ENCODE peak calls at places on chromosomes 3 and 15, in ten cellular contexts. U, R, B, T, D, S, F, W, V and O are unnamed samples.

GRCh38 chr15:100030586-100031249 is 297.5 kb upstream of the LYSMD4 start:
- DNase-seq in U (peak), R (no peak), B (peak), T (no peak), D (no peak), S (no peak), F (peak), W (no peak), V (no peak), O (peak)

GRCh38 chr15:45747426-45747825 is 112.6 kb downstream of the SQOR start:
- DNase-seq in U (no peak), R (no peak), B (no peak), T (no peak), D (no peak), S (no peak), F (no peak), W (no peak), V (no peak), O (no peak)

GRCh38 chr3:133591271-133591742 is 17.8 kb downstream of the CDV3 start:
- DNase-seq in U (no peak), R (no peak), B (peak), T (no peak), D (no peak), S (no peak), F (peak), W (peak), V (no peak), O (no peak)

GRCh38 chr3:183917776-183918175 is 33.1 kb upstream of the PARL start:
- DNase-seq in U (no peak), R (no peak), B (no peak), T (no peak), D (no peak), S (no peak), F (no peak), W (no peak), V (no peak), O (no peak)

GRCh38 chr3:51637144-51637940 is 33.7 kb upstream of the TEX264 start:
- DNase-seq in U (no peak), R (no peak), B (no peak), T (peak), D (no peak), S (no peak), F (no peak), W (peak), V (no peak), O (no peak)

GRCh38 chr15:90991587-90992285 is 2.6 kb downstream of the PRC1 start:
- DNase-seq in U (peak), R (no peak), B (no peak), T (no peak), D (no peak), S (no peak), F (no peak), W (no peak), V (no peak), O (no peak)

GRCh38 chr3:22594990-22595389 is 608.1 kb upstream of the UBE2E2 start:
- DNase-seq in U (no peak), R (no peak), B (no peak), T (no peak), D (no peak), S (no peak), F (no peak), W (no peak), V (no peak), O (no peak)

GRCh38 chr3:45878124-45878523 is 8.2 kb upstream of the CCR9 start:
- DNase-seq in U (no peak), R (no peak), B (no peak), T (no peak), D (no peak), S (no peak), F (no peak), W (no peak), V (no peak), O (no peak)

GRCh38 chr15:93459396-93459795 is 370.4 kb upstream of the RGMA start:
- DNase-seq in U (no peak), R (no peak), B (no peak), T (no peak), D (no peak), S (no peak), F (no peak), W (no peak), V (no peak), O (no peak)

GRCh38 chr3:184339016-184339415 is 1.6 kb downstream of the FAM131A start:
- DNase-seq in U (no peak), R (no peak), B (no peak), T (no peak), D (no peak), S (no peak), F (no peak), W (no peak), V (no peak), O (no peak)

GRCh38 chr15:59335197-59335786 is 37.4 kb downstream of the MYO1E start:
- DNase-seq in U (peak), R (no peak), B (no peak), T (no peak), D (no peak), S (no peak), F (peak), W (no peak), V (no peak), O (no peak)

GRCh38 chr15:29435811-29436210 is 166.2 kb upstream of the NSMCE3 start:
- DNase-seq in U (no peak), R (no peak), B (no peak), T (no peak), D (no peak), S (no peak), F (no peak), W (no peak), V (no peak), O (no peak)

GRCh38 chr3:196169836-196170240 is 41.4 kb downstream of the ZDHHC19 start:
- DNase-seq in U (no peak), R (no peak), B (no peak), T (no peak), D (no peak), S (no peak), F (no peak), W (no peak), V (no peak), O (no peak)

GRCh38 chr3:152769523-152769922 is 65.4 kb upstream of the P2RY1 start:
- DNase-seq in U (no peak), R (no peak), B (peak), T (no peak), D (no peak), S (no peak), F (no peak), W (no peak), V (no peak), O (no peak)

GRCh38 chr3:88141458-88142083 is 8.2 kb upstream of the C3orf38 start:
- DNase-seq in U (no peak), R (no peak), B (peak), T (no peak), D (no peak), S (no peak), F (peak), W (no peak), V (no peak), O (no peak)

GRCh38 chr15:45136378-45136764 is 6.6 kb downstream of the DUOX1 start:
- DNase-seq in U (peak), R (no peak), B (no peak), T (no peak), D (no peak), S (no peak), F (no peak), W (no peak), V (no peak), O (no peak)

GRCh38 chr15:48858401-48858800 is 19.5 kb upstream of the EID1 start:
- DNase-seq in U (no peak), R (no peak), B (peak), T (no peak), D (no peak), S (no peak), F (peak), W (peak), V (no peak), O (peak)

GRCh38 chr15:48963524-48964113 is at the start of gene SHC4:
- DNase-seq in U (peak), R (peak), B (peak), T (peak), D (no peak), S (peak), F (peak), W (peak), V (no peak), O (peak)

GRCh38 chr15:54082836-54083492 is 104.7 kb downstream of the UNC13C start:
- DNase-seq in U (peak), R (no peak), B (peak), T (no peak), D (no peak), S (no peak), F (no peak), W (no peak), V (no peak), O (peak)

GRCh38 chr15:32029862-32030781 is at the start of gene CHRNA7:
- DNase-seq in U (peak), R (peak), B (peak), T (peak), D (no peak), S (peak), F (peak), W (no peak), V (no peak), O (peak)

GRCh38 chr3:134363381-134363755 is 10.9 kb downstream of the AMOTL2 start:
- DNase-seq in U (no peak), R (no peak), B (no peak), T (peak), D (no peak), S (peak), F (no peak), W (no peak), V (no peak), O (no peak)

GRCh38 chr15:67715166-67715565 is 110.1 kb upstream of the SKOR1 start:
- DNase-seq in U (no peak), R (no peak), B (no peak), T (no peak), D (no peak), S (no peak), F (no peak), W (no peak), V (no peak), O (no peak)

GRCh38 chr3:173986861-173987410 is 589.4 kb downstream of the NLGN1 start:
- DNase-seq in U (no peak), R (no peak), B (no peak), T (no peak), D (no peak), S (no peak), F (no peak), W (no peak), V (no peak), O (no peak)

GRCh38 chr15:50774450-50774849 is 8.9 kb upstream of the SPPL2A start:
- DNase-seq in U (no peak), R (no peak), B (no peak), T (no peak), D (no peak), S (no peak), F (no peak), W (peak), V (no peak), O (no peak)

GRCh38 chr3:50620420-50620819 is 3.5 kb downstream of the MAPKAPK3 start:
- DNase-seq in U (no peak), R (no peak), B (no peak), T (no peak), D (no peak), S (no peak), F (no peak), W (no peak), V (no peak), O (no peak)

GRCh38 chr15:72231847-72232461 is 964 bp upstream of the PKM start:
- DNase-seq in U (peak), R (peak), B (peak), T (no peak), D (peak), S (no peak), F (peak), W (peak), V (no peak), O (peak)

GRCh38 chr3:126124148-126124868 is 40.4 kb upstream of the SLC41A3 start:
- DNase-seq in U (peak), R (peak), B (no peak), T (peak), D (peak), S (peak), F (no peak), W (no peak), V (no peak), O (no peak)

GRCh38 chr3:165549665-165550064 is 287.6 kb downstream of the BCHE start:
- DNase-seq in U (no peak), R (no peak), B (no peak), T (no peak), D (no peak), S (peak), F (no peak), W (no peak), V (no peak), O (no peak)

GRCh38 chr3:190001426-190001825 is 119.3 kb downstream of the P3H2 start:
- DNase-seq in U (no peak), R (no peak), B (no peak), T (no peak), D (no peak), S (no peak), F (peak), W (no peak), V (no peak), O (peak)

GRCh38 chr3:140343211-140343610 is 334.7 kb upstream of the TRIM42 start:
- DNase-seq in U (no peak), R (no peak), B (no peak), T (no peak), D (no peak), S (no peak), F (peak), W (no peak), V (no peak), O (no peak)

DNA sequence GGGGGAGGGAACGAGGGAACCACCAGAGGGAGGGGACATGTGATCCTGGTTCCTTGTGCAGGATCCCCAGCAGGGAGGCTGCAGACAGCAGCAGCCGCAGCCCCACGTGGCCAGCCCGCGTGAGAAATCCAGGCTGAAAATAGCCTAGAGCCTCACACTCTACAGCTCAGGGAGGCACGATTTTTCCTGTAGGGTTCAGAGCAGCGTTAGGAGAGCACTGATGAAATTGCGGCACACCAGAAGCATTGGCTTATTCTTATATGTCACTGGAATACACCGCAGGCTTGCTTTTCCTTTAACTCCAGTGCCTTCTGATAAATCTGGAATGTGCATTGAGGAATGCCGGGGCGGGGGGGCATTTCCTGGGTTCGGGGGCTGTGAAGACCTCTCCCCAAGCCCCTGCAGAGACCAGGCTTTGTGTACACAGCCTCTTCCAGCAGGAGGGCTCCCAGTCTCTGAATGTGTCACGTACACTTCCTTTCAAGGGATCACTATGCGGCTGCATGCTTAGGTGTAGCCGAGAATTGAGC is 193.0 kb downstream of the ATP10A start:
- DNase-seq in U (peak), R (no peak), B (peak), T (no peak), D (no peak), S (peak), F (peak), W (no peak), V (no peak), O (peak)
- H3K4me3 ChIP-seq in U (peak), R (no peak), B (no peak), T (no peak), D (no peak), S (peak), F (no peak), W (no peak), V (peak), O (peak)

DNA sequence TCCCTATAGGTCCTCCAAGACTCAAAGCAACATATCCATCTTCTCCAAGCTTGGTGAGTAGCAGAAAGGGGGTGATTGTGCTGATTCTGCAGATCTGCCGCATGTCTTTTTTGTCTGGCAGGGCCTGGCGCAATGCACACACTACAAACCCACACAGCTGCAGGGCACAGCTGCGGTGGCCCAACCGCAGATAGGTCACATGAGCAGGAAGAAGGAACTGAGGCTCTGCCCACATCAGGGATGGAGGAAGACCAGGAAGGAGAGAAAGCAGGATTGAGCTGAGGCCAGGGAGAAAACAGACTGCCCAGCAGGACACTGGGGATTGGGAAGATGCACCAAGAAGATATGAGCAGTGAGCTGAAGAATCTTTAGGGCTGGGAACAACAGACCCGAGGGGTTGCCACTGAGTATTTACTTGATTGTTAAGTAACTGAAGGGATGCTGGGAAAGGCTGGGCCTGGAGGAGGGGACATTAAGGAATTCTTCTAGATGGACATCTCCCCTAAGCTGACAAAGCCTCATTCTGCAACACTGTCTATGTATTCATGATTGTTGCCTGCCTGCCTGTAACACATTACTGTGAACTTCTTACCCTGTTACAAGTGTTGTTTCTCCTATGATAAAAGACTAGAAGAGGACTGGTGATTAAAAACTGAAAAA is 126.7 kb downstream of the MYLK start:
- DNase-seq in U (no peak), R (no peak), B (no peak), T (no peak), D (no peak), S (peak), F (no peak), W (peak), V (no peak), O (no peak)
- H3K4me3 ChIP-seq in U (no peak), R (no peak), B (no peak), T (no peak), D (no peak), S (no peak), F (no peak), W (no peak), V (no peak), O (no peak)

GRCh38 chr3:6861989-6862879 is 1.3 kb downstream of the GRM7 start:
- DNase-seq in U (peak), R (no peak), B (no peak), T (no peak), D (no peak), S (no peak), F (no peak), W (no peak), V (no peak), O (no peak)

GRCh38 chr3:6861331-6861988 is 545 bp downstream of the GRM7 start:
- DNase-seq in U (peak), R (no peak), B (no peak), T (no peak), D (no peak), S (no peak), F (peak), W (no peak), V (no peak), O (no peak)

GRCh38 chr3:6860149-6860548 is 766 bp upstream of the GRM7 start:
- DNase-seq in U (peak), R (no peak), B (no peak), T (no peak), D (no peak), S (no peak), F (peak), W (no peak), V (no peak), O (no peak)

GRCh38 chr3:6860911-6861330 is at the start of gene GRM7:
- DNase-seq in U (peak), R (no peak), B (no peak), T (no peak), D (no peak), S (no peak), F (peak), W (no peak), V (no peak), O (no peak)

DNA sequence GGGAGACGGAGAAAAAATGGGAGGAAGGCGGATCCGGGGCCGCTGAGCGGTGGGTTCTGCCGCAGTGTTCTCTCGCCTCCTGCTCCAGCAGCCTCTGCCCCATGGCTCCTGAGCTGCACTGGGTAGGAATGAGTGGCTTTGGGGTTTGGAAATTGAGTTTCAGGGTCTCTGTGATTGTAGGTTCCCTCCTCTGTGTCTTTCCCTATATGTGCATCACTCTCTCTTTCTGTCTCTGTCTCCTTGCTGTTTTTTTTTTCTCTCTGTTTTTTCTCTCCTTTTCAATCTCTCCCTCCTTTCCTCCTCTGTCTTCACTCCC is 1.9 kb downstream of the GRM7 start:
- DNase-seq in U (no peak), R (no peak), B (no peak), T (no peak), D (no peak), S (no peak), F (no peak), W (no peak), V (no peak), O (no peak)
- H3K4me3 ChIP-seq in U (no peak), R (peak), B (no peak), T (no peak), D (no peak), S (peak), F (no peak), W (no peak), V (no peak), O (no peak)

DNA sequence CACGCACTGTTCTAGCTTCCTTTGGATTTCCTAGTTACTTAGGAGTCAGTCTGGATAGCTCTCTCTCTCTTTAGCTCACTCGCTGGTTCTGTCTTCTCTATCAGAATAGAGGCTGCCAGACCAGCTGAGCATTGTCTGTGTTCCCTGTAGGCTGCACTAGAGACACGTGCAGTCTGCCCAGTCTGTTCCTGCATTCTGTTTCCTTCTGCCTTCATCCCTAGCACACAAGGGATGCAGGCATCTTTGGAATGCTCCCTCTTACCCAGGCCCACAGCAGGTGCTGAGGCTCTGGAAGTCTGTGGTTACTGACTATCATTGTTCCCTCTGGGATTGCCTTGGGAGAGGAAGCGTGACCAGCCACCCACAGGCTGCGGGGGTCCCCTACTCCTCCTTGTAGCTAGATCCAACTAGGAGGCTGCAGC is 322.8 kb downstream of the ZNF621 start:
- DNase-seq in U (peak), R (no peak), B (peak), T (no peak), D (no peak), S (no peak), F (peak), W (no peak), V (no peak), O (peak)
- H3K4me3 ChIP-seq in U (no peak), R (no peak), B (no peak), T (no peak), D (no peak), S (no peak), F (no peak), W (no peak), V (no peak), O (no peak)

GRCh38 chr3:38805004-38805403 is 11.0 kb downstream of the SCN10A start:
- DNase-seq in U (no peak), R (no peak), B (no peak), T (no peak), D (no peak), S (no peak), F (no peak), W (no peak), V (no peak), O (no peak)

GRCh38 chr3:38805765-38806386 is 10.1 kb downstream of the SCN10A start:
- DNase-seq in U (peak), R (no peak), B (peak), T (no peak), D (no peak), S (no peak), F (peak), W (peak), V (peak), O (peak)

DNA sequence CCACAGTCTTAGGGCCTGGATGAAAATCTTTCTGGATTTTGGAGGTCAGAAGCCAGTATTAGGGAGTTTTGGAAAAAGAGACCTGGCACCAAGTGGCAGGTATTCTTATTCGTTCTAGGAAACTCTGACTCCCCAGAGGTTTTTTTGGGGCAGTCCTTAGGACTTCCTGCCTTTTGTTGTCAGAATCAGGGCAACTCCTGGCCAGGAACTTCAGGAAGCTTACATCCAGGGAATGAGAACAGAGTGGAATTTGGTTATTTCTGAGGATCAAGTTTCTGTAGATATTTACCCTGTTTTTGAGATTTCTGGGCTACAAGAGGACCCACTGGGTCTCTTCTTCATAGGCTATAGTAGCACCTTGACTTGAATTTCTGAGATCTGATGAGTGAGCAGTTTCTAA is 15.5 kb downstream of the SCN10A start:
- DNase-seq in U (no peak), R (no peak), B (no peak), T (no peak), D (no peak), S (no peak), F (no peak), W (no peak), V (no peak), O (no peak)
- H3K4me3 ChIP-seq in U (no peak), R (no peak), B (no peak), T (no peak), D (no peak), S (no peak), F (no peak), W (no peak), V (no peak), O (no peak)